ENCODE peak calls at places on chromosomes 16 and 17, in nine cellular contexts. C is HEK293T; O is ovary; J is lower leg skin; I is SW480; L is colonic mucosa; R is LNCaP clone FGC; W is activated CD8-positive, alpha-beta T cell treated with anti-CD3 and anti-CD28 coated beads, Interleukin-2, amount 10 ng/mL, durations not matched to agents 7 days and 5 days; N is uterus. P is an unnamed sample.

GRCh38 chr16:89815639-89816348 is 653 bp downstream of the FANCA start:
- DNase-seq in W (no peak), C (no peak), N (no peak), O (no peak), R (no peak), L (no peak), J (no peak), I (no peak), P (peak; percentile 24)

GRCh38 chr16:2194166-2194834 is 2.1 kb downstream of the CASKIN1 start:
- DNase-seq in C (peak; percentile 18), W (peak; percentile 56), N (peak; percentile 74), I (peak; percentile 52), L (no peak), R (no peak), O (no peak), J (no peak), P (peak; percentile 57)

GRCh38 chr16:89155851-89156739 is 15.5 kb upstream of the CDH15 start:
- DNase-seq in O (no peak), J (no peak), N (no peak), I (no peak), C (no peak), W (no peak), R (no peak), L (no peak), P (no peak)

GRCh38 chr17:80688994-80689635 is 144.5 kb downstream of the RPTOR start:
- DNase-seq in W (no peak), L (no peak), R (no peak), O (no peak), I (no peak), N (no peak), C (no peak), J (no peak), P (no peak)

GRCh38 chr17:146546-146945 is 9.2 kb downstream of the SCGB1C2 start:
- DNase-seq in C (no peak), I (no peak), R (no peak), N (peak; percentile 8), W (no peak), J (peak; percentile 42), O (no peak), L (peak; percentile 7), P (no peak)

GRCh38 chr17:11391134-11391533 is 150.1 kb downstream of the SHISA6 start:
- DNase-seq in I (no peak), C (no peak), L (peak; percentile 44), R (no peak), J (no peak), N (no peak), O (no peak), W (no peak), P (no peak)

GRCh38 chr16:74626741-74627416 is 20.0 kb upstream of the GLG1 start:
- DNase-seq in C (no peak), O (no peak), J (no peak), N (no peak), I (no peak), W (no peak), R (no peak), L (no peak), P (no peak)

GRCh38 chr17:83103200-83103937 is 24.0 kb downstream of the METRNL start:
- DNase-seq in N (peak; percentile 85), L (peak; percentile 77), I (peak; percentile 64), R (no peak), C (peak; percentile 77), W (no peak), O (no peak), J (no peak), P (peak; percentile 83)

GRCh38 chr16:4319454-4319853 is 3.6 kb downstream of the GLIS2 start:
- DNase-seq in I (peak; percentile 32), O (peak; percentile 61), J (no peak), C (no peak), W (peak; percentile 86), L (peak; percentile 59), N (no peak), R (no peak), P (no peak)

GRCh38 chr17:83119987-83120864 is 40.8 kb downstream of the METRNL start:
- DNase-seq in R (no peak), C (no peak), I (no peak), L (no peak), O (peak; percentile 28), N (no peak), W (peak; percentile 56), J (no peak), P (no peak)

GRCh38 chr17:14581181-14581830 is 280.4 kb downstream of the HS3ST3B1 start:
- DNase-seq in J (no peak), O (no peak), W (no peak), R (no peak), N (no peak), L (no peak), I (no peak), C (no peak), P (no peak)

GRCh38 chr16:1420111-1420539 is 422 bp downstream of the UQCC4 start:
- DNase-seq in I (no peak), W (peak; percentile 29), J (no peak), O (no peak), C (no peak), N (no peak), R (no peak), L (no peak), P (no peak)

GRCh38 chr17:50218771-50219315 is 17.4 kb upstream of the COL1A1 start:
- DNase-seq in C (no peak), L (no peak), N (peak; percentile 46), W (no peak), O (no peak), R (no peak), I (peak; percentile 36), J (no peak), P (peak; percentile 73)

GRCh38 chr16:89019511-89019910 is 42.5 kb upstream of the CBFA2T3 start:
- DNase-seq in L (no peak), I (no peak), C (no peak), N (no peak), W (no peak), R (no peak), J (no peak), O (no peak), P (no peak)

GRCh38 chr17:63635787-63636186 is 13.6 kb downstream of the MAP3K3 start:
- DNase-seq in R (no peak), I (no peak), N (no peak), L (no peak), C (no peak), J (no peak), W (no peak), O (no peak), P (no peak)

GRCh38 chr16:8047711-8048110 is 542.6 kb downstream of the TMEM114 start:
- DNase-seq in C (no peak), I (no peak), W (no peak), R (no peak), O (no peak), J (no peak), L (no peak), N (no peak), P (no peak)

GRCh38 chr17:45115871-45116270 is 16.4 kb downstream of the PLCD3 start:
- DNase-seq in L (no peak), R (no peak), J (no peak), W (no peak), N (no peak), C (no peak), O (no peak), I (no peak), P (no peak)

P was measured in Calu3.